ENCODE peak calls at places on chromosome 10, in four cellular contexts. K is GM12878, G is H1, U is K562. Y is an unnamed sample.
A peak's percentile ranks its signal among the peaks of the same experiment; 100 is the strongest.

GRCh38 chr10:85651507-85651902 is 715.1 kb downstream of the GRID1 start:
- DNase-seq in K (no peak), G (no peak), U (no peak), Y (peak; percentile 30)

GRCh38 chr10:110507303-110507702 is 9.6 kb downstream of the DUSP5 start:
- DNase-seq in K (no peak), G (no peak), U (no peak), Y (no peak)

GRCh38 chr10:123808873-123809272 is 82.7 kb downstream of the CPXM2 start:
- DNase-seq in K (no peak), G (no peak), U (no peak), Y (no peak)

GRCh38 chr10:72164617-72165016 is 51.2 kb upstream of the ANAPC16 start:
- DNase-seq in K (no peak), G (no peak), U (no peak), Y (no peak)

GRCh38 chr10:88455831-88456230 is 127.3 kb downstream of the RNLS start:
- DNase-seq in K (no peak), G (no peak), U (no peak), Y (no peak)

GRCh38 chr10:110067960-110068770 is 60.4 kb downstream of the ADD3 start:
- DNase-seq in K (no peak), G (no peak), U (peak; percentile 76), Y (no peak)

GRCh38 chr10:100670828-100671479 is 74.4 kb upstream of the PAX2 start:
- DNase-seq in K (no peak), G (no peak), U (peak; percentile 68), Y (peak; percentile 92)

GRCh38 chr10:106134326-106135000 is 1030.0 kb downstream of the SORCS1 start:
- DNase-seq in K (no peak), G (no peak), U (no peak), Y (no peak)

GRCh38 chr10:58993480-58994221 is 182.8 kb upstream of the PHYHIPL start:
- DNase-seq in K (peak; percentile 63), G (no peak), U (no peak), Y (no peak)

GRCh38 chr10:125370578-125370977 is 210.2 kb upstream of the CTBP2 start:
- DNase-seq in K (no peak), G (peak; percentile 88), U (peak; percentile 53), Y (no peak)

GRCh38 chr10:102167861-102168260 is 15.7 kb downstream of the NOLC1 start:
- DNase-seq in K (no peak), G (no peak), U (no peak), Y (no peak)

GRCh38 chr10:60456053-60456452 is 66.4 kb upstream of the ANK3 start:
- DNase-seq in K (no peak), G (no peak), U (peak; percentile 34), Y (no peak)
- TF ChIP-seq NRF1 in K (no peak), G (no peak), U (no peak), Y (no peak)

GRCh38 chr10:97843296-97843671 is 6.4 kb upstream of the GOLGA7B start:
- DNase-seq in K (no peak), G (no peak), U (no peak), Y (peak; percentile 63)
- TF ChIP-seq NRF1 in K (no peak), G (no peak), U (no peak), Y (no peak)

DNA sequence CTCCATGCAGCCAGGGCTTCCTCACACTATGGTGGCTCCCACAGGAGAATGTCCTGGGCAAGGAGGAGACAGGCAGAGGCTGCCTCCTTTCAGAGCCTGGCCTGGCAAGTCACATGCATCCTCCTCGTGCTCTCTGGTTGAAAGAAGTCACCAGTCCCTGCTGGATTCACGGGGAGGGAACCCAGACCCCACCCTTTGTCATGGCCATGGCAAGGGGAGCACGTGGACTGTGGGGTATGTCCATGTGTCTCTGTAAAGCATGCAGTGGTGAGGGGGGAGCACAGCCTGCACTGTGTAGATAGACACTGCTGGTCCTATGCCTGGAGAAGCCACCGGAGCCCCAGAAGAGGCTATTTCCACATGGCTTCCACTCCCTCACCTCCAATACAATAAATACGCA is 225.0 kb downstream of the TCERG1L start:
- DNase-seq in K (no peak), G (no peak), U (no peak), Y (no peak)
- TF ChIP-seq NRF1 in K (no peak), G (no peak), U (no peak), Y (no peak)

GRCh38 chr10:132743925-132744490 is 41.9 kb downstream of the NKX6-2 start:
- DNase-seq in K (no peak), G (no peak), U (no peak), Y (no peak)

GRCh38 chr10:132742167-132742836 is 43.6 kb downstream of the NKX6-2 start:
- DNase-seq in K (no peak), G (no peak), U (no peak), Y (no peak)

GRCh38 chr10:132744839-132745238 is 41.1 kb downstream of the NKX6-2 start:
- DNase-seq in K (no peak), G (no peak), U (no peak), Y (no peak)

GRCh38 chr10:132740542-132741066 is 45.3 kb downstream of the NKX6-2 start:
- DNase-seq in K (no peak), G (no peak), U (no peak), Y (no peak)

GRCh38 chr10:132742837-132743194 is 43.1 kb downstream of the NKX6-2 start:
- DNase-seq in K (no peak), G (no peak), U (no peak), Y (no peak)
- TF ChIP-seq NRF1 in K (no peak), G (no peak), U (no peak), Y (no peak)

Y was measured in SK-N-SH.